ENCODE peak calls at places on chromosomes 11 and 22, in five cellular contexts. L, H, Y, K and N are unnamed samples.

GRCh38 chr11:47577460-47578041 is 1.2 kb downstream of the KBTBD4 start:
- DNase-seq in K (no peak), Y (no peak), H (no peak), L (no peak), N (no peak)

GRCh38 chr22:30167734-30168133 is 78.8 kb downstream of the LIF start:
- DNase-seq in Y (no peak), K (no peak), L (no peak), H (no peak), N (no peak)

GRCh38 chr11:44751066-44751465 is 24.3 kb downstream of the TSPAN18 start:
- DNase-seq in L (no peak), Y (no peak), H (no peak), K (no peak), N (no peak)

GRCh38 chr11:123228489-123229163 is 33.6 kb upstream of the CLMP start:
- DNase-seq in H (no peak), Y (no peak), L (no peak), K (no peak), N (no peak)

GRCh38 chr11:64877390-64878222 is 815 bp downstream of the EHD1 start:
- DNase-seq in K (no peak), Y (no peak), H (no peak), L (peak), N (peak)

GRCh38 chr11:130806746-130807145 is 109.5 kb downstream of the SNX19 start:
- DNase-seq in H (no peak), K (no peak), Y (no peak), L (no peak), N (no peak)

GRCh38 chr11:68315581-68315920 is 3.2 kb downstream of the LRP5 start:
- DNase-seq in Y (no peak), K (no peak), H (no peak), L (peak), N (peak)

GRCh38 chr11:31817621-31818493 is 6.7 kb upstream of the PAX6 start:
- DNase-seq in K (no peak), Y (no peak), L (peak), H (no peak), N (no peak)

GRCh38 chr11:47498149-47498548 is 49.2 kb upstream of the RAPSN start:
- DNase-seq in L (no peak), H (no peak), Y (no peak), K (no peak), N (no peak)

GRCh38 chr11:39541945-39542351 is 1917.5 kb downstream of the LRRC4C start:
- DNase-seq in K (no peak), Y (no peak), H (no peak), L (no peak), N (no peak)

GRCh38 chr22:38700789-38701628 is at the start of gene JOSD1:
- DNase-seq in K (peak), Y (peak), H (peak), L (peak), N (peak)

GRCh38 chr11:114564836-114565235 is 5.2 kb upstream of the NXPE1 start:
- DNase-seq in K (no peak), Y (no peak), H (peak), L (no peak), N (no peak)

GRCh38 chr11:108945341-108945740 is 280.5 kb downstream of the DDX10 start:
- DNase-seq in H (no peak), K (no peak), L (no peak), Y (no peak), N (no peak)

GRCh38 chr11:36399236-36399635 is 103.1 kb downstream of the PRR5L start:
- DNase-seq in Y (no peak), L (no peak), K (no peak), H (no peak), N (no peak)

GRCh38 chr11:24356501-24356900 is 140.4 kb upstream of the LUZP2 start:
- DNase-seq in K (no peak), L (no peak), H (no peak), Y (no peak), N (no peak)

GRCh38 chr11:40215605-40216004 is 1243.8 kb downstream of the LRRC4C start:
- DNase-seq in K (no peak), Y (no peak), L (no peak), H (no peak), N (no peak)

GRCh38 chr11:66020618-66021357 is 5.5 kb downstream of the CATSPER1 start:
- DNase-seq in Y (peak), K (peak), L (no peak), H (peak), N (no peak)

GRCh38 chr11:1476946-1477736 is 9.4 kb downstream of the MOB2 start:
- DNase-seq in H (no peak), L (peak), K (no peak), Y (no peak), N (no peak)

GRCh38 chr11:10499452-10500262 is 41.3 kb downstream of the RNF141 start:
- DNase-seq in Y (no peak), H (no peak), K (no peak), L (no peak), N (peak)

GRCh38 chr11:70528794-70529580 is 130.7 kb downstream of the CTTN start:
- DNase-seq in L (peak), K (no peak), Y (no peak), H (no peak), N (no peak)

GRCh38 chr11:120061761-120062560 is 76.0 kb downstream of the TRIM29 start:
- DNase-seq in H (no peak), Y (no peak), K (no peak), L (no peak), N (no peak)

GRCh38 chr22:32327066-32327465 is 30.6 kb upstream of the RFPL3 start:
- DNase-seq in H (peak), K (no peak), Y (no peak), L (no peak), N (no peak)

GRCh38 chr22:48577691-48578090 is 1250.0 kb downstream of the BRD1 start:
- DNase-seq in L (no peak), H (no peak), Y (no peak), K (no peak), N (no peak)
- TF ChIP-seq CTCF in L (no peak), H (no peak), Y (no peak), K (no peak), N (no peak)

GRCh38 chr11:61627831-61628753 is 47.2 kb upstream of the SYT7 start:
- DNase-seq in K (peak), H (peak), L (peak), Y (no peak), N (peak)
- TF ChIP-seq CTCF in K (peak), H (peak), L (peak), Y (peak), N (peak)

GRCh38 chr11:14229472-14229871 is 129.5 kb downstream of the RRAS2 start:
- DNase-seq in H (no peak), K (no peak), Y (no peak), L (no peak), N (no peak)
- TF ChIP-seq CTCF in H (no peak), K (no peak), Y (no peak), L (no peak), N (no peak)

GRCh38 chr11:74630043-74630442 is 37.7 kb downstream of the POLD3 start:
- DNase-seq in L (no peak), Y (no peak), H (no peak), K (no peak), N (no peak)

GRCh38 chr11:74639533-74639932 is 47.2 kb downstream of the POLD3 start:
- DNase-seq in K (no peak), Y (no peak), H (no peak), L (no peak), N (no peak)

GRCh38 chr11:74636633-74637184 is 44.3 kb downstream of the POLD3 start:
- DNase-seq in L (no peak), H (peak), Y (no peak), K (no peak), N (no peak)

GRCh38 chr11:74633406-74634393 is 41.3 kb downstream of the POLD3 start:
- DNase-seq in H (no peak), Y (no peak), L (no peak), K (no peak), N (no peak)

DNA sequence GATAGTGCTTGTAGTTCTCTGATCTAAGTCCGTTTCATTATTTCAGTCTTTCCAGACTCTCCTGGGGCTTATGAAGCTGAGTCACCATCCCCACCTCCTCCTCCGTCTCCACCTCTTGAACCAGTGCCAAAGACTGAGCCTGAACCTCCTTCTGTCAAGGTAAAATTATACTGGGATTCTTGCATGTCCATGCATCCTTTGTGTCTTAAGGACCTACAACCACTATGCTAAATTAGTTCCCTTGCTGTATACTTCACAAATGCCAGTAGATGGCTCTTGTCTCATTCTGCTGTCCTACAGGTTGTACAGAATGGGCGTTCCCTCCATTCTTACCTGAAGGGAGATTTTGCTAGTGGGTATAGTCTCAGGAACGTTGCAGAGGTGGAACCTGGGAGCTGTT is 42.2 kb downstream of the POLD3 start:
- DNase-seq in K (no peak), Y (no peak), H (peak), L (no peak), N (peak)
- TF ChIP-seq CTCF in K (no peak), Y (no peak), H (peak), L (no peak), N (no peak)

DNA sequence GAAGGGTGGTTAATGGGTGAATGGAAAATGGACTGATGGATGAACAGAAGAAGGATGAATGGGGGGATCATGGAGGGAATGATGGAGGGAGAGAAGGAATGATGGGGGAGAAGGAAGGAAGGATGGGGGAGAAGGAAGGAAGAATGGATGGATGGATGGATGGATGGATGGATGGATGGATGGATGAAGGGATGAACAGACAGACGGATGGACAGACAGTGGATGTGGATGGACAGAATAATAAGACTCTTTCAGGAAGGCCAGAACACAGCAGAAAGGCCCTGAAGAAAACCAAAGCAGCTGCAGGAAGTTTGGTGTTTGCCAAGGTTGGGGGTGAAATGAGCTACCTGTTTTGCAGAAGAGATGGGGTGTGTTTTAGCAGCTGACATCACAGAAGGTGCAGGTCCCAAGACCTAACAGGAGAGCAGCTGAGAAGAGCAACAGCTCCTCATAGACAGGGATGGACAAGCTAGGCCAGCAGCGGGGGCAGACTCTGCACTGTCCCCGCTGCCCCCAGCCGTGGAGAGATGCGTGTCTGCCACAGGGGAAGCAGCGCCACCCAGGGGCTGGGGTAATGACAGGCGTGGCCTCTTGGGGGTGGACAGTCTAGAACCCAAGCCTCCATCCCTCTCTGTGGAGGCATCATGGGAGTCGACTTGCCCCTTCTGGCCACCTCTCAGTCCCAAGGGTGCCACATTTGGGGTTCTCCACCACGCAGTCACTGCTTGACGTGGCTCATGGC is 17.9 kb downstream of the C1QTNF6 start:
- DNase-seq in Y (no peak), H (no peak), L (peak), K (peak), N (no peak)
- TF ChIP-seq CTCF in Y (no peak), H (no peak), L (no peak), K (no peak), N (no peak)

DNA sequence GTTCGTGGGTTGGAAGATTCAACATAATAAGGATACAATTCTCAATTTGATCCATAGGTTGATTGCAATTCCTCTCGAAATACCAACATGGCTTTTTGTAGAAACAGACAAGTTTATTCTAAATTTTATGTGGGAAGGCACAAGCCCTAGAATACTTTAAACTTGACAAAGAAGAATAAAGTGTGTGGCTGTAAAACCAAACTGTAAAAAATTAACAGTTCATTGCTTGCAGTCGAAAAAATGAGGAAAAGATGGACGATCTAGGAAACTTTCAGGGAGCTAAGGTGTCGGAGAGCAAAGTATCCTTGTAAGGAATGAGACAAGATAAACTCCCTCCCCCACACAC is 1.0 kb upstream of the GLB1L3 start:
- DNase-seq in K (no peak), Y (no peak), L (no peak), H (no peak), N (no peak)
- TF ChIP-seq CTCF in K (no peak), Y (no peak), L (no peak), H (no peak), N (no peak)